ENCODE peak calls at places on chromosomes 4 and X, in eight cellular contexts. G, E, P, H, S, I, K and T are unnamed samples.
A peak's percentile ranks its signal among the peaks of the same experiment; 100 is the strongest.

GRCh38 chrX:137926090-137926489 is 360.2 kb downstream of the ZIC3 start:
- DNase-seq in S (no peak), K (no peak), P (peak; percentile 48), I (no peak), H (peak; percentile 41), E (no peak), G (no peak), T (no peak)

GRCh38 chrX:48937065-48937907 is 18.5 kb upstream of the PIM2 start:
- DNase-seq in S (no peak), E (peak; percentile 26), H (no peak), P (peak; percentile 75), I (peak; percentile 95), K (no peak), G (peak; percentile 76), T (peak; percentile 71)

GRCh38 chr4:101229116-101229515 is 118.2 kb downstream of the PPP3CA start:
- DNase-seq in E (peak; percentile 78), P (no peak), G (no peak), K (no peak), H (no peak), I (no peak), S (no peak), T (no peak)

GRCh38 chrX:42437211-42437610 is 340.8 kb downstream of the PPP1R2C start:
- DNase-seq in E (no peak), I (no peak), G (no peak), K (no peak), P (no peak), S (no peak), H (no peak), T (no peak)

GRCh38 chr4:160286051-160286450 is 1183.2 kb downstream of the RAPGEF2 start:
- DNase-seq in S (no peak), H (no peak), K (no peak), G (no peak), I (no peak), E (no peak), P (no peak), T (no peak)

GRCh38 chrX:86028681-86029080 is 18.7 kb downstream of the CHM start:
- DNase-seq in K (no peak), E (no peak), H (no peak), P (no peak), S (no peak), G (no peak), I (no peak), T (no peak)

GRCh38 chr4:166972071-166972470 is 262.2 kb downstream of the SPOCK3 start:
- DNase-seq in K (no peak), S (no peak), G (no peak), E (peak; percentile 71), H (no peak), P (no peak), I (no peak), T (no peak)

GRCh38 chr4:80608285-80608980 is 272.9 kb downstream of the CFAP299 start:
- DNase-seq in P (no peak), H (no peak), S (no peak), G (no peak), K (no peak), E (peak; percentile 57), I (no peak), T (no peak)

GRCh38 chr4:39410415-39410814 is 3.7 kb downstream of the KLB start:
- DNase-seq in K (no peak), G (no peak), P (no peak), H (no peak), E (no peak), S (no peak), I (no peak), T (no peak)

GRCh38 chr4:14070289-14070880 is 442.9 kb upstream of the BOD1L1 start:
- DNase-seq in P (no peak), H (no peak), G (no peak), K (no peak), I (no peak), E (no peak), S (no peak), T (no peak)

GRCh38 chrX:43973249-43973672 is at the start of gene NDP:
- DNase-seq in G (no peak), P (no peak), S (peak; percentile 63), E (no peak), I (no peak), H (no peak), K (no peak), T (no peak)